ENCODE peak calls at places on chromosome 10, in seven cellular contexts. X, C, Q, S, M, K and Y are unnamed samples.

GRCh38 chr10:82759050-82759449 is 884.1 kb downstream of the NRG3 start:
- DNase-seq in M (no peak), K (no peak), C (no peak), Q (no peak), X (no peak), S (no peak), Y (no peak)

GRCh38 chr10:126504051-126504760 is 115.9 kb upstream of the ADAM12 start:
- DNase-seq in Q (peak; percentile 26), S (peak; percentile 16), C (no peak), M (peak; percentile 66), K (no peak), X (no peak), Y (peak; percentile 39)

GRCh38 chr10:78763651-78764395 is 304.9 kb upstream of the ZMIZ1 start:
- DNase-seq in K (no peak), M (no peak), S (peak; percentile 47), X (no peak), C (no peak), Q (peak; percentile 61), Y (no peak)

GRCh38 chr10:71725998-71726672 is 6.6 kb upstream of the C10orf105 start:
- DNase-seq in S (no peak), K (no peak), C (no peak), X (no peak), Q (no peak), M (no peak), Y (no peak)

GRCh38 chr10:8026349-8027259 is 27.9 kb upstream of the GATA3 start:
- DNase-seq in M (peak; percentile 20), K (no peak), Q (no peak), S (no peak), C (no peak), X (no peak), Y (no peak)

GRCh38 chr10:12631216-12631615 is 281.9 kb downstream of the CAMK1D start:
- DNase-seq in K (no peak), Q (peak; percentile 56), S (no peak), X (no peak), C (no peak), M (no peak), Y (peak; percentile 15)

GRCh38 chr10:117955171-117955570 is 91.6 kb downstream of the RAB11FIP2 start:
- DNase-seq in C (no peak), S (no peak), Q (no peak), X (no peak), K (no peak), M (no peak), Y (no peak)

GRCh38 chr10:14586901-14587300 is 187.8 kb downstream of the FAM107B start:
- DNase-seq in C (peak; percentile 73), Q (peak; percentile 27), K (no peak), X (no peak), S (no peak), M (no peak), Y (no peak)

GRCh38 chr10:93865794-93866193 is 28.0 kb upstream of the SLC35G1 start:
- DNase-seq in X (no peak), M (no peak), Q (no peak), S (no peak), C (no peak), K (no peak), Y (no peak)

GRCh38 chr10:114821293-114821914 is at the start of gene FHIP2A:
- DNase-seq in C (peak; percentile 82), S (peak; percentile 82), K (peak; percentile 78), Q (peak; percentile 76), M (peak; percentile 82), X (peak; percentile 71), Y (peak; percentile 81)

GRCh38 chr10:90621577-90621976 is 236.3 kb downstream of the HTR7 start:
- DNase-seq in K (no peak), S (no peak), Q (no peak), M (peak; percentile 72), X (no peak), C (no peak), Y (no peak)

GRCh38 chr10:129771024-129771423 is 193.1 kb downstream of the EBF3 start:
- DNase-seq in K (no peak), Q (no peak), X (peak; percentile 45), C (peak; percentile 18), S (no peak), M (peak; percentile 24), Y (no peak)

GRCh38 chr10:9833871-9834454 is 1183.7 kb upstream of the CELF2 start:
- DNase-seq in Q (no peak), K (peak; percentile 37), X (no peak), S (no peak), C (no peak), M (no peak), Y (no peak)

GRCh38 chr10:74174533-74174932 is 23.5 kb downstream of the ADK start:
- DNase-seq in C (no peak), K (no peak), S (no peak), M (no peak), X (no peak), Q (no peak), Y (no peak)

GRCh38 chr10:92594194-92594593 is 1.3 kb downstream of the KIF11 start:
- DNase-seq in Q (no peak), S (no peak), K (no peak), C (no peak), M (no peak), X (no peak), Y (no peak)

GRCh38 chr10:4546500-4546899 is 279.5 kb upstream of the AKR1E2 start:
- DNase-seq in K (no peak), S (no peak), Q (no peak), C (no peak), M (no peak), X (no peak), Y (peak; percentile 54)

GRCh38 chr10:11631890-11632587 is 20.6 kb upstream of the USP6NL start:
- DNase-seq in C (no peak), X (no peak), S (no peak), M (no peak), Q (no peak), K (no peak), Y (no peak)

GRCh38 chr10:1034758-1035157 is 9.1 kb upstream of the IDI2 start:
- DNase-seq in C (no peak), S (no peak), Q (no peak), X (no peak), K (no peak), M (no peak), Y (no peak)
- H3K4me3 ChIP-seq in C (no peak overlapping the region), S (no peak overlapping the region), Q (no peak overlapping the region), X (no peak overlapping the region), K (no peak overlapping the region), M (no peak overlapping the region), Y (no peak overlapping the region)

GRCh38 chr10:49694466-49694865 is 15.0 kb downstream of the C10orf53 start:
- DNase-seq in M (no peak), X (no peak), K (no peak), Q (no peak), C (no peak), S (no peak), Y (no peak)
- H3K27me3 ChIP-seq in M (peaks cover 87% of the 10 kb centered on the region), X (peaks cover 24% of the 10 kb centered on the region), K (no peaks in the 10 kb centered on the region), Q (no peaks in the 10 kb centered on the region), C (no peaks in the 10 kb centered on the region), S (peaks cover 83% of the 10 kb centered on the region), Y (peaks cover 33% of the 10 kb centered on the region)

DNA sequence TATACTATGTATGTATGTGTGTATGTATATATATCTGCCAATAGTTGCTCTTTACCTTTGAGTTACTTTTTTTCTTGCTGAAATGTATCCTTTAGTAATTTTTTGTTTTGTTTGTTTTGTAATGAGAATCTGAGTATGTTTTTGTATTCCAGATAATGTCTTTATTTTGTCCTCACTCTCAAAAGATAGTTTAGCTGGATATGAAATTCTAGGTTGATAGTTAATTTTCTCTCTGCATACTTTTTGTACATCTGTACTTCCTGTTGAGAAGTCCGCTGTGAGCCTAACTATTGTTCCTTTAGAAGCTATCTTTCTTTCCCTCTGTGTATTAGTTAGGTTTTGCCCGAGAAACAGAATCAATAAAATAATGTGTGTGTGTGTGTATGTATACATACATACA is 29.5 kb downstream of the BUB3 start:
- DNase-seq in Q (no peak), X (no peak), S (no peak), K (no peak), C (no peak), M (no peak), Y (no peak)
- H3K9me3 ChIP-seq in Q (no peaks in the 10 kb centered on the region), X (peaks cover 13% of the 10 kb centered on the region), S (peaks cover 27% of the 10 kb centered on the region), K (peaks cover 2% of the 10 kb centered on the region), C (peaks cover 26% of the 10 kb centered on the region), M (no peaks in the 10 kb centered on the region), Y (peaks cover 10% of the 10 kb centered on the region)

GRCh38 chr10:112203328-112204076 is 19.9 kb upstream of the GPAM start:
- DNase-seq in C (no peak), Q (no peak), S (no peak), X (no peak), M (no peak), K (peak; percentile 21), Y (no peak)

GRCh38 chr10:112208292-112208691 is 24.7 kb upstream of the GPAM start:
- DNase-seq in Q (no peak), K (no peak), S (no peak), C (no peak), M (no peak), X (no peak), Y (no peak)

GRCh38 chr10:112201334-112201733 is 17.8 kb upstream of the GPAM start:
- DNase-seq in K (no peak), M (no peak), C (no peak), X (no peak), Q (no peak), S (no peak), Y (no peak)

GRCh38 chr10:112202076-112202475 is 18.5 kb upstream of the GPAM start:
- DNase-seq in K (no peak), X (no peak), S (no peak), M (no peak), C (no peak), Q (no peak), Y (no peak)

DNA sequence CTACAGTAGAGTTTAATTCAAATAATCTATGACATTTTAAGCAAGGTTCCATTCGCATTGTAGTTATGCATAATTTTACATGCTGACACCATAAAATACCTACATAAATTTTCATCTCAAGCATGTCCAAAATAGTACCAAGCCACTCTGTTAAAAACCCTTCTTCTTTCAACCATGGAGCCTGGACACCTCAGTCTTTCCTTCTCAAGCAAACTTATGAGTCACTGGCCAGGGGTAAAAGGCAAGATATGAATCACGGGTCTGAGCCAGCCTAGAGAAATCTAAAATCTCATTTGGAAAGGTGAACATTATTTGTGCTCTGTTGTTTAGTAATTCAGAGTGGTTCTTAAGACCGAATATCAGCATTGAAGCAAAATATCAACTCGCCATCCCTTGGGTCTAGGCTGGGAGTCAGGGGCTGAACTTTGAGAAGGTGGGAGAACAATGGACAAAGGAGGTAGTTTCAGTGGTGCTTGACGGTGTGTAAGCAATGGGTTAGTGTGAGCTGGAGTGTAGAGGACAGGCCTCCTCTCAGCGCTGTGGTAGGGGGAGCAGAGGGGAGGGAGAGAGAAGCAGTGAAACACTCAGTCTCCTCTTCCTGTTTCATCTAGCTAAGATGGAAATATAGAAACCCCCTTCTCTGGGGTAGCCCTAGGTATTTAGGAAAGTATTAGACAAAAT is 19.1 kb upstream of the GPAM start:
- DNase-seq in Q (no peak), C (no peak), K (no peak), M (no peak), S (no peak), X (no peak), Y (peak; percentile 36)
- H3K4me3 ChIP-seq in Q (no peak overlapping the region), C (no peak overlapping the region), K (no peak overlapping the region), M (no peak overlapping the region), S (no peak overlapping the region), X (no peak overlapping the region), Y (no peak overlapping the region)